ENCODE peak calls at places on chromosomes 13 and 19, in nine cellular contexts. C is GM23338, D is neural progenitor cell, H is GM23248, N is HCT116, J is SK-N-SH, T is PC-3, L is MM.1S, R is OCI-LY7. X is an unnamed sample.

GRCh38 chr13:22517544-22517943 is 663.2 kb upstream of the SGCG start:
- DNase-seq in L (no peak), D (peak), N (no peak), R (no peak), C (peak), H (no peak), J (no peak), T (no peak), X (peak)

GRCh38 chr13:51683537-51684050 is 99.3 kb downstream of the WDFY2 start:
- DNase-seq in R (no peak), H (no peak), L (no peak), D (no peak), J (no peak), T (no peak), N (no peak), C (peak), X (no peak)

GRCh38 chr13:113916330-113916815 is 52.5 kb upstream of the GAS6 start:
- DNase-seq in C (no peak), D (no peak), R (no peak), N (no peak), H (peak), T (no peak), L (no peak), J (no peak), X (no peak)

GRCh38 chr13:40087021-40088002 is 431.9 kb downstream of the COG6 start:
- DNase-seq in H (no peak), J (no peak), D (peak), N (no peak), T (peak), R (no peak), L (no peak), C (peak), X (peak)

GRCh38 chr19:35170359-35171061 is 16.0 kb downstream of the FXYD5 start:
- DNase-seq in D (no peak), T (no peak), J (no peak), R (no peak), L (no peak), N (no peak), H (no peak), C (no peak), X (no peak)

GRCh38 chr19:7658219-7658686 is 10.6 kb upstream of the RETN start:
- DNase-seq in C (peak), D (peak), N (no peak), T (no peak), J (no peak), R (peak), L (peak), H (peak), X (no peak)

GRCh38 chr19:14434543-14435319 is 1.6 kb downstream of the PKN1 start:
- DNase-seq in N (no peak), R (no peak), L (no peak), H (peak), C (no peak), T (peak), J (peak), D (no peak), X (peak)

GRCh38 chr19:8261881-8262280 is 46.3 kb downstream of the CD320 start:
- DNase-seq in J (no peak), N (no peak), T (no peak), D (no peak), H (no peak), L (no peak), C (no peak), R (no peak), X (no peak)

GRCh38 chr13:105773241-105773640 is 762.2 kb downstream of the EFNB2 start:
- DNase-seq in H (no peak), R (no peak), N (no peak), L (no peak), C (no peak), D (peak), T (no peak), J (no peak), X (no peak)

GRCh38 chr13:44904982-44905381 is 84.3 kb downstream of the NUFIP1 start:
- DNase-seq in D (no peak), H (peak), T (peak), N (no peak), L (no peak), R (no peak), J (no peak), C (no peak), X (peak)

GRCh38 chr13:33105387-33106005 is 89.3 kb downstream of the KL start:
- DNase-seq in R (no peak), L (no peak), D (no peak), C (no peak), H (no peak), J (no peak), T (no peak), N (no peak), X (no peak)

GRCh38 chr19:8324186-8325050 is 3.1 kb downstream of the RPS28 start:
- DNase-seq in N (no peak), R (peak), L (peak), J (no peak), H (no peak), C (peak), D (no peak), T (peak), X (no peak)

GRCh38 chr13:104823071-104823470 is 1712.4 kb downstream of the EFNB2 start:
- DNase-seq in D (no peak), N (no peak), C (no peak), L (no peak), T (no peak), J (no peak), R (peak), H (no peak), X (no peak)

GRCh38 chr19:8206147-8207087 is 2.8 kb upstream of the CERS4 start:
- DNase-seq in H (no peak), J (no peak), T (no peak), L (no peak), C (peak), R (no peak), N (no peak), D (no peak), X (peak)

GRCh38 chr13:77860621-77861020 is 58.0 kb downstream of the EDNRB start:
- DNase-seq in L (no peak), T (peak), R (no peak), D (no peak), C (no peak), J (no peak), H (peak), N (no peak), X (no peak)

GRCh38 chr13:90055121-90055520 is 1292.4 kb upstream of the MIR17HG start:
- DNase-seq in D (no peak), R (no peak), J (no peak), H (peak), L (no peak), T (peak), C (no peak), N (peak), X (no peak)

GRCh38 chr13:97141564-97142005 is 80.5 kb upstream of the MBNL2 start:
- DNase-seq in C (peak), T (peak), H (peak), D (peak), J (no peak), L (no peak), N (peak), R (no peak), X (peak)

GRCh38 chr19:41910992-41911888 is 17.0 kb downstream of the ERFL start:
- DNase-seq in N (no peak), J (no peak), L (no peak), T (no peak), C (no peak), R (no peak), H (no peak), D (no peak), X (no peak)

GRCh38 chr13:28671393-28671792 is 12.5 kb downstream of the POMP start:
- DNase-seq in C (no peak), N (no peak), T (no peak), J (no peak), L (no peak), R (no peak), H (no peak), D (no peak), X (no peak)

GRCh38 chr13:30367296-30367695 is 55.0 kb upstream of the UBE2L5 start:
- DNase-seq in L (no peak), D (no peak), R (no peak), C (no peak), T (no peak), N (no peak), H (no peak), J (no peak), X (no peak)

GRCh38 chr19:2061936-2062729 is 11.1 kb upstream of the MKNK2 start:
- DNase-seq in T (no peak), H (no peak), C (peak), L (no peak), D (peak), J (no peak), R (peak), N (no peak), X (peak)

GRCh38 chr19:17075860-17076538 is 422 bp downstream of the MYO9B start:
- DNase-seq in T (peak), C (peak), J (no peak), H (peak), D (peak), R (peak), L (peak), N (no peak), X (peak)

GRCh38 chr13:33217256-33217655 is 68.3 kb downstream of the STARD13 start:
- DNase-seq in N (no peak), T (peak), D (no peak), C (no peak), H (no peak), R (no peak), L (no peak), J (no peak), X (no peak)

GRCh38 chr13:31119966-31120733 is 41.6 kb downstream of the HSPH1 start:
- DNase-seq in D (no peak), H (no peak), R (no peak), L (no peak), J (no peak), T (no peak), N (no peak), C (peak), X (no peak)

GRCh38 chr19:4444765-4445741 is 12.5 kb downstream of the UBXN6 start:
- DNase-seq in C (no peak), T (no peak), D (no peak), H (no peak), J (no peak), N (no peak), R (no peak), L (no peak), X (no peak)

GRCh38 chr13:99227909-99228688 is 27.4 kb downstream of the UBAC2 start:
- DNase-seq in J (no peak), C (no peak), L (no peak), R (no peak), H (no peak), D (no peak), T (peak), N (no peak), X (no peak)

GRCh38 chr13:43057653-43058317 is 34.4 kb downstream of the DNAJC15 start:
- DNase-seq in R (peak), D (peak), J (no peak), N (peak), H (no peak), L (no peak), C (peak), T (no peak), X (no peak)

GRCh38 chr19:51702103-51702753 is 9.1 kb downstream of the SPACA6 start:
- DNase-seq in H (peak), J (peak), R (peak), T (peak), C (peak), D (peak), L (no peak), N (no peak), X (peak)

GRCh38 chr19:12766051-12766521 is 9.3 kb downstream of the HOOK2 start:
- DNase-seq in H (peak), L (peak), R (peak), N (no peak), C (peak), T (peak), J (no peak), D (peak), X (peak)

GRCh38 chr13:30841161-30841560 is 64.9 kb upstream of the MEDAG start:
- DNase-seq in L (no peak), C (no peak), H (peak), T (no peak), D (no peak), N (no peak), J (no peak), R (no peak), X (no peak)

GRCh38 chr13:111505175-111505777 is 184.8 kb downstream of the TEX29 start:
- DNase-seq in H (peak), J (peak), D (peak), N (peak), C (peak), T (peak), L (no peak), R (peak), X (no peak)

GRCh38 chr13:23321534-23322241 is 111.8 kb downstream of the SACS start:
- DNase-seq in J (no peak), C (no peak), R (no peak), T (peak), D (no peak), N (peak), H (peak), L (peak), X (peak)

GRCh38 chr19:38144667-38145066 is 79.4 kb downstream of the DPF1 start:
- DNase-seq in C (no peak), R (no peak), H (no peak), J (no peak), D (no peak), T (no peak), N (no peak), L (no peak), X (no peak)
- TF ChIP-seq EZH2phosphoT487 in C (no peak), R (no peak), H (no peak), J (no peak), D (no peak), T (no peak), N (no peak), L (no peak), X (no peak)

GRCh38 chr13:75482820-75483079 is 781 bp upstream of the TBC1D4 start:
- DNase-seq in H (no peak), T (no peak), N (no peak), D (no peak), R (no peak), L (no peak), J (no peak), C (no peak), X (no peak)

GRCh38 chr13:75480691-75481175 is 1.2 kb downstream of the TBC1D4 start:
- DNase-seq in R (peak), T (peak), N (peak), C (peak), H (peak), L (peak), D (peak), J (peak), X (peak)

GRCh38 chr13:75479102-75479501 is 2.9 kb downstream of the TBC1D4 start:
- DNase-seq in D (no peak), L (no peak), T (peak), C (no peak), N (no peak), H (no peak), J (no peak), R (no peak), X (no peak)

GRCh38 chr13:75481176-75482069 is 546 bp downstream of the TBC1D4 start:
- DNase-seq in N (no peak), D (peak), J (peak), H (peak), L (peak), T (peak), C (peak), R (peak), X (peak)

DNA sequence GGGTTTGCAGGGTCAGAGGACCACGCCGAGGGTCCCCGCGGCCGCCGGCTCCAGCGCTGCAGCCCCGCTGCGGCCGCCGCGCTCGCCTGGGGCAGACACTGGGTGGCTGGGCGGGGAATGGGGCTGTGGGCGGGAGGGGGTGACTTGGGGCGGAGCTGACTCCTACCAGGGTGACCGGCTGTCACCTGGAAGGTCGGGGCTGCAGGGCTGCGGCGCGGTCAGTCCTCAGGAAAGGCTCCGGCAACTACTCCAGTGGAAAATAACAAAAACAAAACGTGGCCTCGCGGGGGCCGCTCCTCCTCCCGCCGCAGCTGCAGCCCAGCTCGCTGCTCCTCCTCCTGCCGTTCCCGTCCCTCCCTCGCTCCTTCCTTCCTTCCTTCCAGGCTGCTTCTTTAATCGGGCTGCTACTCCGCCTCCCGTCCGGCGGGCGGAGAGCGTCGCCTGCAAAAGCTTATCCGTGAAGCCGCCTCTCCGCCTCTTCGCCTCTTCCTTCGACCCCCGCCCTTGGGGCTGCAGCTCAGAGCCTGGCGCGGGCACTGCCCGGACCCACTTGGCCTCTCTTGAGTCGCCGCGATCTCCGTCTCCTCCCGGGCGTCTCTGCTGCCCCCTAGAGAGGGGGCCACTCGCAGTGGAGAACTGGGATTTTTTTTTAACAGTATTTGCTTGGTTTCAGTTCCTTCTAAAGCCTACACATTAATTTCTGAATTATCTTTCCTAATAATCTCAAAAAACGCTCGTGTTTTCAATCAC is at the start of gene TBC1D4:
- DNase-seq in R (peak), J (peak), L (peak), D (peak), T (peak), H (peak), C (peak), N (peak), X (peak)
- TF ChIP-seq EZH2phosphoT487 in R (no peak), J (no peak), L (no peak), D (no peak), T (no peak), H (no peak), C (no peak), N (no peak), X (no peak)

DNA sequence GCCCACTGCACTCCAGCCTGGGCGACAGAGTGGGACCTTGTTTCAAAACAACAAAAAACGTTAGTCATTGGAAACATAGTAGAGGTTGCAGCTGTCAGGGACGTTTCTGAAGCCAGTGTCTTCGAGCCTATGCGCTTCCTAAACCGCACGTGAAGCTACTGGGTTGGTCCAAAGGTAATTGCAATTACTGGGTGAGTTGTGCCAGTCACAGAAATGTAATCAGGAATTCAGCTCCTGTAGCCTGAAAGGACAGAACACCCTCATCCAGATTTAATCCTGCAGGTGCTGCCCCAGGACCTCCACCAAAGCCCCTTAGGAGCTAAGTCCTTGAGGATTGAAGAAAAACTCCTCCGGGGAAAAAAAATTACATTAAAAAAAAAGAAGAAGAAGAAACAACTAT is 2.4 kb upstream of the RHPN2 start:
- DNase-seq in N (no peak), T (no peak), D (no peak), H (no peak), L (no peak), C (no peak), J (no peak), R (no peak), X (no peak)
- TF ChIP-seq EZH2phosphoT487 in N (no peak), T (no peak), D (no peak), H (no peak), L (no peak), C (no peak), J (no peak), R (no peak), X (no peak)

GRCh38 chr13:112529216-112529615 is 58.7 kb downstream of the TUBGCP3 start:
- DNase-seq in C (no peak), D (no peak), N (no peak), L (no peak), J (no peak), R (no peak), T (no peak), H (no peak), X (no peak)

GRCh38 chr13:112521073-112521685 is 66.8 kb downstream of the TUBGCP3 start:
- DNase-seq in H (peak), N (no peak), L (no peak), C (no peak), J (no peak), R (no peak), T (no peak), D (no peak), X (no peak)

GRCh38 chr13:112526146-112526853 is 61.7 kb downstream of the TUBGCP3 start:
- DNase-seq in R (no peak), N (no peak), L (no peak), D (no peak), T (no peak), C (no peak), J (no peak), H (no peak), X (no peak)

GRCh38 chr13:112522578-112522977 is 65.4 kb downstream of the TUBGCP3 start:
- DNase-seq in D (no peak), C (no peak), T (peak), N (no peak), R (no peak), J (no peak), H (peak), L (no peak), X (no peak)

DNA sequence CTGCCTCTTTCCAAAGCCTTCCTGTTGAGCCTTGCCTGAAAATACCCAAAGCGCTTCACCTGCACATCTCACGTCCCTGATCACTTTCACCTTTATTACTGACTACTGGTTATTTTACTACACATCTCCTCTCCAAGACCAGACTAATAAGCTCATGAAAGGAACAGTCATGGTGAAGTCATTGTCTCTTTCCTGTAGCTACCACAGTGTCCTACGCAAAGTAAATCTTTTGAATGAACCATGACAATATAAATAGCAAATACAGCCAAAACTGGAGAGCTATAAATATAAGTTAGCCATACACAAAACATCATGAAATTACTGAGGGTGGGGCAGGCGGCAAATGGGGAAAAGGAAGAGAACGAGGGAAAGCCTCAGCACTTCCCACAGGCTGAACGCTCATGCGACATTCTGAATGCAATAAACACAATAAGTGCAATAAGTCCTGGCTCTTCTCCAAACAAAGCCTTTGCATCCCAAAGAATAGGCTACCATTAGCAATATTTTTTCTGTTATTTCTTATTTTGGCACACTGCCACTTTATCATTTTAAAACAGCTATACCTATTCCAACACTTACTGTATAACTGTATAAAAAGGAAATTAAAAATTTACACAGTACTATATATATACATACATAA is 62.5 kb downstream of the TUBGCP3 start:
- DNase-seq in T (peak), L (no peak), N (no peak), R (no peak), C (no peak), J (no peak), H (peak), D (no peak), X (no peak)
- TF ChIP-seq EZH2phosphoT487 in T (no peak), L (no peak), N (no peak), R (no peak), C (no peak), J (no peak), H (no peak), D (no peak), X (no peak)